ENCODE peak calls at places on chromosomes 3 and 15, in ten cellular contexts. E is lower leg skin, R is kidney tubule cell, L is EH, G is hypothalamus, W is hepatic stellate cell, C is GM20000, B is skeletal muscle cell, A is GM19239, I is neural progenitor cell. Y is an unnamed sample.

GRCh38 chr3:105868450-105868744 is 415 bp downstream of the CBLB start:
- DNase-seq in E (peak), G (peak), C (peak), I (peak), L (peak), R (peak), A (no peak), B (no peak), W (peak), Y (peak)

GRCh38 chr3:169071003-169071402 is 592.5 kb downstream of the MECOM start:
- DNase-seq in W (no peak), G (no peak), B (no peak), R (no peak), E (no peak), C (no peak), L (peak), A (no peak), I (no peak), Y (peak)

GRCh38 chr15:64809649-64810498 is 15.6 kb downstream of the PIF1 start:
- DNase-seq in E (peak), C (peak), B (no peak), I (peak), W (peak), G (peak), R (peak), L (peak), A (peak), Y (peak)

GRCh38 chr15:65212097-65212496 is 824 bp upstream of the CILP start:
- DNase-seq in A (peak), I (peak), C (peak), W (no peak), L (no peak), G (no peak), R (no peak), E (no peak), B (no peak), Y (no peak)

GRCh38 chr3:189625071-189625470 is 6.1 kb upstream of the TP63 start:
- DNase-seq in E (no peak), I (no peak), C (peak), G (no peak), R (no peak), W (no peak), B (no peak), A (no peak), L (no peak), Y (no peak)

GRCh38 chr15:38070778-38071177 is 136.3 kb downstream of the TMCO5A start:
- DNase-seq in G (no peak), E (no peak), C (no peak), L (no peak), I (no peak), B (no peak), W (no peak), R (peak), A (no peak), Y (no peak)

GRCh38 chr3:99467420-99467819 is 171.0 kb upstream of the COL8A1 start:
- DNase-seq in R (no peak), I (no peak), L (no peak), E (no peak), C (no peak), A (no peak), W (no peak), G (no peak), B (no peak), Y (no peak)

GRCh38 chr15:83892498-83892897 is 238.6 kb downstream of the ADAMTSL3 start:
- DNase-seq in E (no peak), A (no peak), R (no peak), L (no peak), B (no peak), W (no peak), C (no peak), I (no peak), G (no peak), Y (no peak)